ENCODE peak calls at places on chromosome 16, in six cellular contexts. E is colonic mucosa, G is cardiac muscle cell, V is hepatocyte, R is SK-N-SH, Y is kidney. M is an unnamed sample. For H3K9me3, the result is how much of the 10 kb centered on the place peaks cover.

GRCh38 chr16:75265911-75266701 is 14.7 kb upstream of the BCAR1 start:
- DNase-seq in E (peak), G (peak), V (peak), R (peak), Y (peak), M (no peak)

GRCh38 chr16:89357460-89357859 is 132.9 kb downstream of the ANKRD11 start:
- DNase-seq in E (no peak), G (no peak), V (no peak), R (peak), Y (peak), M (no peak)

GRCh38 chr16:66525396-66526180 is 24.3 kb downstream of the TK2 start:
- DNase-seq in E (no peak), G (peak), V (no peak), R (no peak), Y (no peak), M (no peak)

GRCh38 chr16:87186440-87186839 is 130.8 kb downstream of the C16orf95 start:
- DNase-seq in E (no peak), G (no peak), V (no peak), R (no peak), Y (no peak), M (no peak)

GRCh38 chr16:55487048-55487803 is 8.2 kb downstream of the MMP2 start:
- DNase-seq in E (no peak), G (peak), V (peak), R (no peak), Y (no peak), M (peak)

GRCh38 chr16:3047387-3047720 is 993 bp downstream of the MMP25 start:
- DNase-seq in E (no peak), G (no peak), V (no peak), R (no peak), Y (no peak), M (no peak)

GRCh38 chr16:23552171-23552570 is 5.0 kb downstream of the EARS2 start:
- DNase-seq in E (no peak), G (no peak), V (peak), R (no peak), Y (no peak), M (no peak)

GRCh38 chr16:57143125-57143965 is 42.5 kb downstream of the PSME3IP1 start:
- DNase-seq in E (no peak), G (no peak), V (no peak), R (no peak), Y (no peak), M (no peak)

GRCh38 chr16:47477680-47478079 is 16.5 kb downstream of the PHKB start:
- DNase-seq in E (no peak), G (peak), V (no peak), R (no peak), Y (no peak), M (no peak)

GRCh38 chr16:74034862-74035261 is 261.8 kb upstream of the PSMD7 start:
- DNase-seq in E (peak), G (peak), V (peak), R (peak), Y (no peak), M (no peak)

GRCh38 chr16:24188143-24188542 is 68.0 kb upstream of the CACNG3 start:
- DNase-seq in E (no peak), G (no peak), V (no peak), R (peak), Y (no peak), M (no peak)

GRCh38 chr16:16020291-16020690 is 70.9 kb downstream of the ABCC1 start:
- DNase-seq in E (no peak), G (no peak), V (no peak), R (no peak), Y (no peak), M (no peak)

GRCh38 chr16:75323928-75324327 is 72.5 kb upstream of the BCAR1 start:
- DNase-seq in E (no peak), G (no peak), V (no peak), R (peak), Y (no peak), M (no peak)

GRCh38 chr16:75535211-75535843 is 581 bp downstream of the CHST5 start:
- DNase-seq in E (no peak), G (no peak), V (no peak), R (no peak), Y (peak), M (no peak)

GRCh38 chr16:3282103-3282746 is 1.1 kb upstream of the ZNF263 start:
- DNase-seq in E (no peak), G (peak), V (no peak), R (peak), Y (no peak), M (no peak)

DNA sequence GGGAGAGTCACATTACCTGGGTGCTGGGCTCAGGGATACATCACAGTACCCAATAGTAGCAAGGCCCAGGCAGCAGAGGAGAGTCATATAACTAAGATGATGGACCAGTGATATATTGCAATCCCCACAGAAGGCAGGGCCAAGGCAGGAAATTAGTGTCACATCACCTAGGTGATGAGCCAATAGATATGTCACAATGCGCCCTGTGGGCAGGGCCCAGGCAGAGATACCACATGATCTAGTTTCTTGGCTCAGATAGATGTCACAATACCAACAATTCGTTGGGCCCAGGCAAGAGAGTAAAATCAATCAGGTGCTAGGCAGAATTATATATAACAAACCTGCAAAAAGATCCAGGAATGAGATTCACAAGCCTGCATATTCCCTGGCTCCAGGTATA is 2111.5 kb downstream of the TP53TG3F start:
- DNase-seq in E (no peak), G (no peak), V (no peak), R (no peak), Y (no peak), M (no peak)
- H3K9me3 ChIP-seq in E (under half), G (under half), V (under half), R (under half), Y (under half), M (under half)

GRCh38 chr16:10950393-10950792 is 6.0 kb downstream of the CLEC16A start:
- DNase-seq in E (no peak), G (no peak), V (peak), R (no peak), Y (no peak), M (no peak)

GRCh38 chr16:10946308-10946707 is 1.9 kb downstream of the CLEC16A start:
- DNase-seq in E (no peak), G (peak), V (peak), R (no peak), Y (no peak), M (no peak)

GRCh38 chr16:10951016-10951415 is 6.7 kb downstream of the CLEC16A start:
- DNase-seq in E (no peak), G (no peak), V (no peak), R (no peak), Y (no peak), M (no peak)

GRCh38 chr16:10947211-10947787 is 2.9 kb downstream of the CLEC16A start:
- DNase-seq in E (no peak), G (no peak), V (no peak), R (no peak), Y (no peak), M (no peak)

DNA sequence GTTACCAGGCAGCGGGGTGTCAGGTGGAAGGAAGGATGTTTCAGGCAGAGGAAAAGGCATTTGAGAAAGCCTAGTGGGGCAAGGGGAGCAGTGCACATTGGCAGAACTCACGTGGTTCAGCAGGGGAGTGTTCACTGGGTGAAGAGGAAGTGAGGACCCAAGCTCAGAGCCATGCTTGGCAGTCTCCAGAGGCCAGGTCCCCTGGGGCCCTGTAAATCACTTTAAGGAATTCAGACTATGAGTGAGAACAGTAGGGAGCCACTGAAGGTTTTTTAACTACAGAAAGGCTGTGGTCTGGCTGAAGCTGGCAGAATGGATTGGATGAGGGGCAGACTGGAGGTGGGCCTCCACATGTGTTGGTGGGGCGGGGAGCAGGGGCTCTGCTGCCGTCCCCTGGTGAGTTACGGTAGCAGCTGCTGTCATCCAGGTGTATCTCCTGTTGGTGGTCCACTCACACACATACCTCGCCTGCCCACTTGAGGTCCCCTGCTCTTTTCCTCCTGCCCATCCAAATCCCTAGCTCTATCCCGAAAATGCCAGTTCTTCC is 5.1 kb downstream of the CLEC16A start:
- DNase-seq in E (no peak), G (peak), V (no peak), R (no peak), Y (no peak), M (no peak)
- TF ChIP-seq CTCF in E (no peak), G (no peak), V (no peak), R (no peak), Y (no peak), M (no peak)

DNA sequence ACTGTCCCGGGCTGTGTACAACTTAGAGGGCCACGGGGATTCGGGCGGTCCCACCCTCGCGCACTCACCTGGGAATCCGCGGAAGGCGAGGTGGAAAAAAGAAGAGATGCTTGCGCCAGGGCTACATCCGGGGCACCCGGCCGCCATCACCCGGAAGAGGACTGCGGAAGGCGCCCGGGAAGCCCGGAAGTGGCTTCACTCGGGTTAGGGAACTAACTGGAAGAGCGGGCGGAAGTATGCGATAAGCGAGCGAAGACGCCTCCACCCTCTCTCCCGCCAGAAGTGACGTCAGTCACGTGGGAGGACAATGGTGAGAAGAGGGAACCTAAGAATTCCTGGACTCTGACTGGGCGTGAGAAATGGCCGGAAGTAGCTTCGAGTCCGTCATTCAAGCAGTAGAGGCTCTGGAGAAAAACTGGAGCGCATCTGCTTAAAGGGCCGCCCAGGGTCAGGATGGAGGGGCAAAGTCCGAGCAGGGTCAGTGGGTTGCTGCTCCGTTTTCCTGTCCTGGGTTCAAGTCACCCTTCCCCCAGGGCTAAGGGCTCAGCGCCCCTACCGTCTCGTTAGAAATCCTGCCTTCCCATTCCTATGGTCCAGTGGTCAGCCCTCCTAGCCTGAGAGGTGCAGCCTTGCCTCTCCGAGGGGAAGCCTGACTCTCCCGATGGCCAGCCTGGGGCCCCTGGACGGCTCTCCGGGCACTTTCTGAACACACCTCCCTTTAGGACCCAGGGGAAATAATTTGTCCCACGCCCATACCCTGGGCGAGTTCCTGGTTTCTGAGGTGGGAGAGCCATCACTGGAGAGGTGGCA is at the start of gene CD2BP2:
- DNase-seq in E (peak), G (peak), V (peak), R (peak), Y (peak), M (peak)
- H3K9me3 ChIP-seq in E (under half), G (under half), V (under half), R (under half), Y (under half), M (under half)

GRCh38 chr16:68362952-68363846 is 52.4 kb downstream of the PRMT7 start:
- DNase-seq in E (no peak), G (no peak), V (no peak), R (peak), Y (peak), M (no peak)

GRCh38 chr16:68365167-68365817 is 54.5 kb downstream of the PRMT7 start:
- DNase-seq in E (no peak), G (no peak), V (no peak), R (no peak), Y (no peak), M (no peak)

GRCh38 chr16:68363847-68364600 is 53.2 kb downstream of the PRMT7 start:
- DNase-seq in E (no peak), G (peak), V (no peak), R (no peak), Y (peak), M (no peak)

GRCh38 chr16:68366062-68366461 is 55.2 kb downstream of the PRMT7 start:
- DNase-seq in E (no peak), G (no peak), V (no peak), R (no peak), Y (no peak), M (no peak)

GRCh38 chr16:68364601-68364998 is 53.8 kb downstream of the PRMT7 start:
- DNase-seq in E (no peak), G (peak), V (no peak), R (no peak), Y (no peak), M (no peak)
- TF ChIP-seq CTCF in E (no peak), G (peak), V (peak), R (peak), Y (no peak), M (peak)